ENCODE peak calls at places on chromosomes 11 and 22, in five cellular contexts. F, G, Z, R and W are unnamed samples.
A peak's percentile ranks its signal among the peaks of the same experiment; 100 is the strongest.

GRCh38 chr11:83918471-83918870 is 632.3 kb upstream of the CCDC90B start:
- DNase-seq in F (no peak), R (no peak), Z (no peak), G (no peak), W (no peak)

GRCh38 chr11:33410086-33410765 is 153.0 kb downstream of the HIPK3 start:
- DNase-seq in Z (no peak), R (no peak), F (no peak), G (no peak), W (no peak)

GRCh38 chr11:123543796-123544195 is 110.6 kb downstream of the SCN3B start:
- DNase-seq in R (no peak), Z (no peak), G (no peak), F (peak; percentile 71), W (no peak)

GRCh38 chr22:44164031-44164430 is 16.7 kb upstream of the PARVG start:
- DNase-seq in R (no peak), Z (no peak), G (no peak), F (no peak), W (no peak)

GRCh38 chr22:30606455-30607299 is at the start of gene TCN2:
- DNase-seq in F (peak; percentile 67), G (no peak), Z (peak; percentile 61), R (peak; percentile 97), W (peak; percentile 91)

GRCh38 chr11:94147433-94147845 is 18.8 kb downstream of the PANX1 start:
- DNase-seq in Z (peak; percentile 32), G (no peak), F (no peak), R (no peak), W (no peak)

GRCh38 chr22:26589367-26589844 is 526 bp downstream of the TPST2 start:
- DNase-seq in R (peak; percentile 68), F (peak; percentile 18), G (peak; percentile 28), Z (peak; percentile 59), W (peak; percentile 75)

GRCh38 chr11:10263929-10264328 is 30.1 kb downstream of the SBF2 start:
- DNase-seq in R (peak; percentile 68), Z (no peak), F (peak; percentile 37), G (no peak), W (no peak)

GRCh38 chr11:111565111-111565720 is 24.7 kb downstream of the LAYN start:
- DNase-seq in R (peak; percentile 76), Z (peak; percentile 73), F (peak; percentile 88), G (peak; percentile 83), W (peak; percentile 72)

GRCh38 chr22:49950396-49950994 is 10.1 kb upstream of the PIM3 start:
- DNase-seq in Z (no peak), G (no peak), R (no peak), F (no peak), W (no peak)

GRCh38 chr11:76243157-76243556 is 36.9 kb upstream of the WNT11 start:
- DNase-seq in Z (no peak), R (peak; percentile 87), G (no peak), F (no peak), W (peak; percentile 70)

GRCh38 chr11:114147389-114148382 is 88.2 kb downstream of the ZBTB16 start:
- DNase-seq in R (peak; percentile 91), F (peak; percentile 96), Z (no peak), G (no peak), W (peak; percentile 67)

GRCh38 chr11:70788247-70789022 is 390.1 kb downstream of the CTTN start:
- DNase-seq in F (peak; percentile 26), R (no peak), G (no peak), Z (no peak), W (peak; percentile 67)

GRCh38 chr22:38402204-38402603 is 52.8 kb downstream of the KCNJ4 start:
- DNase-seq in G (no peak), F (no peak), Z (no peak), R (no peak), W (no peak)

GRCh38 chr11:1494650-1495049 is 8.1 kb upstream of the MOB2 start:
- DNase-seq in G (no peak), Z (no peak), R (no peak), F (no peak), W (no peak)

GRCh38 chr11:45150943-45151342 is 4.5 kb downstream of the PRDM11 start:
- DNase-seq in R (no peak), G (no peak), Z (no peak), F (no peak), W (peak; percentile 37)

GRCh38 chr22:24147666-24148065 is 33.6 kb upstream of the SUSD2 start:
- DNase-seq in Z (no peak), R (no peak), G (peak; percentile 23), F (no peak), W (no peak)

GRCh38 chr11:61912991-61913698 is 4.2 kb downstream of the RAB3IL1 start:
- DNase-seq in R (no peak), Z (no peak), F (no peak), G (no peak), W (peak; percentile 62)

GRCh38 chr11:13786688-13787087 is 118.2 kb downstream of the FAR1 start:
- DNase-seq in F (no peak), R (no peak), G (peak; percentile 24), Z (no peak), W (no peak)